ENCODE peak calls at places on chromosomes 5 and 9, in seven cellular contexts. One of them, this sample, is unnamed.

GRCh38 chr9:126829035-126829434 is 24.2 kb downstream of the ZBTB43 start:
- DNase-seq in adrenal gland: no peak
- DNase-seq in AG08396: no peak
- DNase-seq in epithelial cell of prostate: no peak
- DNase-seq in lower leg skin: no peak
- DNase-seq in T-cell: no peak
- DNase-seq in anterior cingulate cortex: no peak
- DNase-seq in this sample: no peak

GRCh38 chr5:36078430-36078829 is 11.7 kb upstream of the UGT3A2 start:
- DNase-seq in anterior cingulate cortex: no peak
- DNase-seq in adrenal gland: no peak
- DNase-seq in T-cell: no peak
- DNase-seq in lower leg skin: no peak
- DNase-seq in AG08396: no peak
- DNase-seq in epithelial cell of prostate: no peak
- DNase-seq in this sample: no peak

GRCh38 chr5:1410156-1411014 is 34.9 kb downstream of the SLC6A3 start:
- DNase-seq in T-cell: no peak
- DNase-seq in adrenal gland: no peak
- DNase-seq in anterior cingulate cortex: no peak
- DNase-seq in epithelial cell of prostate: no peak
- DNase-seq in lower leg skin: no peak
- DNase-seq in AG08396: no peak
- DNase-seq in this sample: no peak

GRCh38 chr5:171149772-171150171 is 159.3 kb upstream of the TLX3 start:
- DNase-seq in AG08396: no peak
- DNase-seq in T-cell: no peak
- DNase-seq in adrenal gland: no peak
- DNase-seq in epithelial cell of prostate: no peak
- DNase-seq in lower leg skin: no peak
- DNase-seq in anterior cingulate cortex: no peak
- DNase-seq in this sample: no peak

GRCh38 chr5:40518511-40518917 is 161.2 kb upstream of the PTGER4 start:
- DNase-seq in adrenal gland: no peak
- DNase-seq in T-cell: no peak
- DNase-seq in lower leg skin: no peak
- DNase-seq in anterior cingulate cortex: no peak
- DNase-seq in AG08396: peak
- DNase-seq in epithelial cell of prostate: peak
- DNase-seq in this sample: peak

GRCh38 chr9:115034801-115035200 is 83.2 kb downstream of the TNC start:
- DNase-seq in adrenal gland: no peak
- DNase-seq in lower leg skin: no peak
- DNase-seq in T-cell: no peak
- DNase-seq in anterior cingulate cortex: no peak
- DNase-seq in epithelial cell of prostate: peak
- DNase-seq in AG08396: peak
- DNase-seq in this sample: peak

GRCh38 chr5:35214051-35214450 is 16.2 kb downstream of the PRLR start:
- DNase-seq in anterior cingulate cortex: no peak
- DNase-seq in lower leg skin: no peak
- DNase-seq in AG08396: no peak
- DNase-seq in T-cell: no peak
- DNase-seq in epithelial cell of prostate: no peak
- DNase-seq in adrenal gland: peak
- DNase-seq in this sample: no peak

GRCh38 chr5:73901455-73901854 is 275.5 kb downstream of the ARHGEF28 start:
- DNase-seq in anterior cingulate cortex: no peak
- DNase-seq in epithelial cell of prostate: no peak
- DNase-seq in T-cell: no peak
- DNase-seq in AG08396: no peak
- DNase-seq in adrenal gland: no peak
- DNase-seq in lower leg skin: no peak
- DNase-seq in this sample: no peak

GRCh38 chr9:132288371-132288770 is 66.4 kb downstream of the SETX start:
- DNase-seq in epithelial cell of prostate: no peak
- DNase-seq in T-cell: no peak
- DNase-seq in AG08396: peak
- DNase-seq in lower leg skin: no peak
- DNase-seq in adrenal gland: no peak
- DNase-seq in anterior cingulate cortex: no peak
- DNase-seq in this sample: peak

GRCh38 chr9:120308495-120308894 is 271.5 kb downstream of the CDK5RAP2 start:
- DNase-seq in T-cell: no peak
- DNase-seq in AG08396: no peak
- DNase-seq in anterior cingulate cortex: no peak
- DNase-seq in lower leg skin: peak
- DNase-seq in adrenal gland: no peak
- DNase-seq in epithelial cell of prostate: no peak
- DNase-seq in this sample: no peak

GRCh38 chr5:107937710-107938355 is 267.1 kb upstream of the EFNA5 start:
- DNase-seq in epithelial cell of prostate: no peak
- DNase-seq in lower leg skin: no peak
- DNase-seq in AG08396: no peak
- DNase-seq in anterior cingulate cortex: no peak
- DNase-seq in T-cell: no peak
- DNase-seq in adrenal gland: peak
- DNase-seq in this sample: no peak

GRCh38 chr5:80406980-80407734 is 707 bp upstream of the ZFYVE16 start:
- DNase-seq in epithelial cell of prostate: no peak
- DNase-seq in anterior cingulate cortex: no peak
- DNase-seq in lower leg skin: peak
- DNase-seq in T-cell: no peak
- DNase-seq in adrenal gland: peak
- DNase-seq in AG08396: no peak
- DNase-seq in this sample: no peak

GRCh38 chr5:115601709-115602584 is at the start of gene TICAM2:
- DNase-seq in T-cell: peak
- DNase-seq in AG08396: peak
- DNase-seq in lower leg skin: peak
- DNase-seq in anterior cingulate cortex: peak
- DNase-seq in adrenal gland: peak
- DNase-seq in epithelial cell of prostate: no peak
- DNase-seq in this sample: peak

GRCh38 chr9:86242012-86242411 is 17.4 kb downstream of the C9orf153 start:
- DNase-seq in adrenal gland: no peak
- DNase-seq in T-cell: no peak
- DNase-seq in lower leg skin: no peak
- DNase-seq in anterior cingulate cortex: no peak
- DNase-seq in epithelial cell of prostate: no peak
- DNase-seq in AG08396: no peak
- DNase-seq in this sample: no peak